ENCODE peak calls at places on chromosomes 5 and 9, in six cellular contexts. One of them, this sample, is unnamed.

GRCh38 chr5:59299006-59299405 is 594.5 kb downstream of the PDE4D start:
- DNase-seq in M059J: peak; percentile 77
- DNase-seq in H9: no peak
- DNase-seq in endodermal cell: no peak
- DNase-seq in stimulated activated CD8-positive, alpha-beta memory T cell treated with anti-CD3 and anti-CD28 coated beads, Interleukin-15, amount 100 ng/mL, for 1 hour: no peak
- DNase-seq in GM04504: no peak
- DNase-seq in this sample: no peak

GRCh38 chr5:157300564-157300963 is 34.6 kb downstream of the CYFIP2 start:
- DNase-seq in stimulated activated CD8-positive, alpha-beta memory T cell treated with anti-CD3 and anti-CD28 coated beads, Interleukin-15, amount 100 ng/mL, for 1 hour: no peak
- DNase-seq in M059J: no peak
- DNase-seq in GM04504: no peak
- DNase-seq in endodermal cell: no peak
- DNase-seq in H9: no peak
- DNase-seq in this sample: no peak

GRCh38 chr9:13109781-13110180 is 169.7 kb downstream of the MPDZ start:
- DNase-seq in endodermal cell: no peak
- DNase-seq in GM04504: no peak
- DNase-seq in stimulated activated CD8-positive, alpha-beta memory T cell treated with anti-CD3 and anti-CD28 coated beads, Interleukin-15, amount 100 ng/mL, for 1 hour: no peak
- DNase-seq in H9: no peak
- DNase-seq in M059J: no peak
- DNase-seq in this sample: no peak

GRCh38 chr9:82680179-82680935 is 382.6 kb downstream of the RASEF start:
- DNase-seq in GM04504: no peak
- DNase-seq in stimulated activated CD8-positive, alpha-beta memory T cell treated with anti-CD3 and anti-CD28 coated beads, Interleukin-15, amount 100 ng/mL, for 1 hour: no peak
- DNase-seq in endodermal cell: no peak
- DNase-seq in H9: no peak
- DNase-seq in M059J: no peak
- DNase-seq in this sample: no peak

GRCh38 chr9:3235497-3235896 is 290.3 kb downstream of the RFX3 start:
- DNase-seq in endodermal cell: no peak
- DNase-seq in M059J: peak; percentile 3
- DNase-seq in H9: no peak
- DNase-seq in GM04504: no peak
- DNase-seq in stimulated activated CD8-positive, alpha-beta memory T cell treated with anti-CD3 and anti-CD28 coated beads, Interleukin-15, amount 100 ng/mL, for 1 hour: no peak
- DNase-seq in this sample: no peak

GRCh38 chr5:86613459-86613858 is 4.3 kb upstream of the COX7C start:
- DNase-seq in stimulated activated CD8-positive, alpha-beta memory T cell treated with anti-CD3 and anti-CD28 coated beads, Interleukin-15, amount 100 ng/mL, for 1 hour: no peak
- DNase-seq in GM04504: no peak
- DNase-seq in endodermal cell: no peak
- DNase-seq in M059J: no peak
- DNase-seq in H9: no peak
- DNase-seq in this sample: no peak

GRCh38 chr9:99056876-99057664 is 47.8 kb upstream of the TGFBR1 start:
- DNase-seq in H9: no peak
- DNase-seq in M059J: peak; percentile 98
- DNase-seq in GM04504: peak; percentile 70
- DNase-seq in endodermal cell: no peak
- DNase-seq in stimulated activated CD8-positive, alpha-beta memory T cell treated with anti-CD3 and anti-CD28 coated beads, Interleukin-15, amount 100 ng/mL, for 1 hour: no peak
- DNase-seq in this sample: peak; percentile 22

GRCh38 chr5:32172908-32173393 is 1.2 kb downstream of the GOLPH3 start:
- DNase-seq in stimulated activated CD8-positive, alpha-beta memory T cell treated with anti-CD3 and anti-CD28 coated beads, Interleukin-15, amount 100 ng/mL, for 1 hour: no peak
- DNase-seq in endodermal cell: no peak
- DNase-seq in H9: no peak
- DNase-seq in M059J: no peak
- DNase-seq in GM04504: no peak
- DNase-seq in this sample: no peak

GRCh38 chr5:143649869-143650268 is 162.1 kb upstream of the HMHB1 start:
- DNase-seq in H9: no peak
- DNase-seq in endodermal cell: no peak
- DNase-seq in stimulated activated CD8-positive, alpha-beta memory T cell treated with anti-CD3 and anti-CD28 coated beads, Interleukin-15, amount 100 ng/mL, for 1 hour: no peak
- DNase-seq in GM04504: no peak
- DNase-seq in M059J: no peak
- DNase-seq in this sample: no peak

GRCh38 chr5:153777681-153778080 is 261.0 kb downstream of the FAM114A2 start:
- DNase-seq in stimulated activated CD8-positive, alpha-beta memory T cell treated with anti-CD3 and anti-CD28 coated beads, Interleukin-15, amount 100 ng/mL, for 1 hour: no peak
- DNase-seq in M059J: no peak
- DNase-seq in GM04504: no peak
- DNase-seq in endodermal cell: no peak
- DNase-seq in H9: no peak
- DNase-seq in this sample: no peak

GRCh38 chr9:137989999-137990715 is 112.6 kb downstream of the CACNA1B start:
- DNase-seq in H9: no peak
- DNase-seq in endodermal cell: peak; percentile 45
- DNase-seq in stimulated activated CD8-positive, alpha-beta memory T cell treated with anti-CD3 and anti-CD28 coated beads, Interleukin-15, amount 100 ng/mL, for 1 hour: no peak
- DNase-seq in M059J: peak; percentile 15
- DNase-seq in GM04504: no peak
- DNase-seq in this sample: no peak

GRCh38 chr5:51347704-51348103 is 35.5 kb upstream of the ISL1 start:
- DNase-seq in stimulated activated CD8-positive, alpha-beta memory T cell treated with anti-CD3 and anti-CD28 coated beads, Interleukin-15, amount 100 ng/mL, for 1 hour: no peak
- DNase-seq in endodermal cell: no peak
- DNase-seq in GM04504: no peak
- DNase-seq in M059J: no peak
- DNase-seq in H9: no peak
- DNase-seq in this sample: no peak

GRCh38 chr9:14179449-14179848 is 134.5 kb downstream of the NFIB start:
- DNase-seq in M059J: no peak
- DNase-seq in H9: no peak
- DNase-seq in GM04504: no peak
- DNase-seq in endodermal cell: no peak
- DNase-seq in stimulated activated CD8-positive, alpha-beta memory T cell treated with anti-CD3 and anti-CD28 coated beads, Interleukin-15, amount 100 ng/mL, for 1 hour: no peak
- DNase-seq in this sample: no peak

GRCh38 chr9:97895695-97896332 is 26.5 kb downstream of the TRMO start:
- DNase-seq in M059J: peak; percentile 55
- DNase-seq in GM04504: no peak
- DNase-seq in endodermal cell: peak; percentile 87
- DNase-seq in stimulated activated CD8-positive, alpha-beta memory T cell treated with anti-CD3 and anti-CD28 coated beads, Interleukin-15, amount 100 ng/mL, for 1 hour: no peak
- DNase-seq in H9: peak; percentile 81
- DNase-seq in this sample: peak; percentile 48

GRCh38 chr5:53091304-53091703 is 18.3 kb downstream of the MOCS2 start:
- DNase-seq in GM04504: no peak
- DNase-seq in stimulated activated CD8-positive, alpha-beta memory T cell treated with anti-CD3 and anti-CD28 coated beads, Interleukin-15, amount 100 ng/mL, for 1 hour: no peak
- DNase-seq in M059J: peak; percentile 81
- DNase-seq in H9: no peak
- DNase-seq in endodermal cell: no peak
- DNase-seq in this sample: peak; percentile 41

GRCh38 chr5:163821142-163821541 is 315.7 kb downstream of the MAT2B start:
- DNase-seq in endodermal cell: no peak
- DNase-seq in GM04504: no peak
- DNase-seq in stimulated activated CD8-positive, alpha-beta memory T cell treated with anti-CD3 and anti-CD28 coated beads, Interleukin-15, amount 100 ng/mL, for 1 hour: no peak
- DNase-seq in M059J: no peak
- DNase-seq in H9: no peak
- DNase-seq in this sample: no peak

GRCh38 chr9:104765138-104765537 is 1.2 kb downstream of the NIPSNAP3B start:
- DNase-seq in M059J: no peak
- DNase-seq in endodermal cell: no peak
- DNase-seq in H9: no peak
- DNase-seq in stimulated activated CD8-positive, alpha-beta memory T cell treated with anti-CD3 and anti-CD28 coated beads, Interleukin-15, amount 100 ng/mL, for 1 hour: no peak
- DNase-seq in GM04504: no peak
- DNase-seq in this sample: no peak

GRCh38 chr9:22050924-22051323 is 41.8 kb upstream of the CDKN2B start:
- DNase-seq in stimulated activated CD8-positive, alpha-beta memory T cell treated with anti-CD3 and anti-CD28 coated beads, Interleukin-15, amount 100 ng/mL, for 1 hour: no peak
- DNase-seq in H9: no peak
- DNase-seq in GM04504: no peak
- DNase-seq in endodermal cell: no peak
- DNase-seq in M059J: no peak
- DNase-seq in this sample: no peak